ENCODE peak calls at places on chromosomes 2 and 18, in seven cellular contexts. L is breast epithelium, T is endothelial cell of umbilical vein, Q is sigmoid colon, N is H1, Y is transverse colon, D is prostate gland. M is an unnamed sample.

GRCh38 chr18:3508576-3509559 is 58.9 kb downstream of the TGIF1 start:
- DNase-seq in L (no peak), T (no peak), Q (no peak), N (no peak), Y (no peak), D (no peak), M (no peak)

GRCh38 chr2:235944591-235944990 is 223.6 kb downstream of the GBX2 start:
- DNase-seq in L (no peak), T (no peak), Q (peak; percentile 9), N (no peak), Y (no peak), D (no peak), M (no peak)

GRCh38 chr2:229642371-229642770 is 72.0 kb downstream of the DNER start:
- DNase-seq in L (no peak), T (no peak), Q (no peak), N (no peak), Y (peak; percentile 18), D (no peak), M (no peak)

GRCh38 chr2:199092419-199092818 is 365.3 kb downstream of the SATB2 start:
- DNase-seq in L (no peak), T (no peak), Q (no peak), N (no peak), Y (peak; percentile 32), D (no peak), M (no peak)

GRCh38 chr2:13227543-13227942 is 510.8 kb downstream of the TRIB2 start:
- DNase-seq in L (no peak), T (no peak), Q (no peak), N (no peak), Y (no peak), D (no peak), M (no peak)

GRCh38 chr2:167843203-167843602 is 404.2 kb downstream of the STK39 start:
- DNase-seq in L (no peak), T (no peak), Q (no peak), N (no peak), Y (no peak), D (no peak), M (no peak)

GRCh38 chr2:165274698-165275097 is 35.5 kb downstream of the SCN2A start:
- DNase-seq in L (peak; percentile 54), T (no peak), Q (peak; percentile 66), N (no peak), Y (peak; percentile 20), D (peak; percentile 10), M (no peak)

GRCh38 chr2:95158891-95159619 is 593 bp downstream of the ZNF514 start:
- DNase-seq in L (peak; percentile 55), T (peak; percentile 49), Q (peak; percentile 78), N (peak; percentile 61), Y (peak; percentile 44), D (peak; percentile 10), M (peak; percentile 15)

GRCh38 chr2:173990970-173991819 is 26.0 kb upstream of the SP3 start:
- DNase-seq in L (peak; percentile 66), T (peak; percentile 45), Q (peak; percentile 93), N (no peak), Y (peak; percentile 70), D (peak; percentile 56), M (no peak)

GRCh38 chr2:134360750-134361487 is 107.0 kb downstream of the MGAT5 start:
- DNase-seq in L (no peak), T (no peak), Q (no peak), N (no peak), Y (no peak), D (no peak), M (no peak)

GRCh38 chr2:54228945-54229344 is 27.1 kb downstream of the TSPYL6 start:
- DNase-seq in L (no peak), T (no peak), Q (peak; percentile 68), N (no peak), Y (no peak), D (no peak), M (no peak)

GRCh38 chr18:58143391-58143790 is 99.4 kb downstream of the NEDD4L start:
- DNase-seq in L (no peak), T (no peak), Q (no peak), N (no peak), Y (no peak), D (no peak), M (no peak)

GRCh38 chr2:154555700-154556099 is 142.8 kb upstream of the KCNJ3 start:
- DNase-seq in L (no peak), T (no peak), Q (no peak), N (no peak), Y (no peak), D (no peak), M (no peak)

GRCh38 chr2:166112193-166112605 is 15.6 kb downstream of the SCN1A start:
- DNase-seq in L (no peak), T (no peak), Q (no peak), N (no peak), Y (no peak), D (no peak), M (no peak)

GRCh38 chr2:230986520-230987136 is 9.3 kb upstream of the SPATA3 start:
- DNase-seq in L (no peak), T (peak; percentile 5), Q (no peak), N (no peak), Y (no peak), D (no peak), M (no peak)

GRCh38 chr2:128445533-128445900 is 126.8 kb upstream of the HS6ST1 start:
- DNase-seq in L (no peak), T (no peak), Q (peak; percentile 39), N (no peak), Y (no peak), D (no peak), M (no peak)

GRCh38 chr2:44934024-44934423 is 7.5 kb upstream of the SIX3 start:
- DNase-seq in L (no peak), T (no peak), Q (peak; percentile 38), N (peak; percentile 73), Y (no peak), D (no peak), M (no peak)

GRCh38 chr2:152106464-152106863 is 7.6 kb upstream of the CACNB4 start:
- DNase-seq in L (no peak), T (no peak), Q (no peak), N (no peak), Y (no peak), D (no peak), M (no peak)

DNA sequence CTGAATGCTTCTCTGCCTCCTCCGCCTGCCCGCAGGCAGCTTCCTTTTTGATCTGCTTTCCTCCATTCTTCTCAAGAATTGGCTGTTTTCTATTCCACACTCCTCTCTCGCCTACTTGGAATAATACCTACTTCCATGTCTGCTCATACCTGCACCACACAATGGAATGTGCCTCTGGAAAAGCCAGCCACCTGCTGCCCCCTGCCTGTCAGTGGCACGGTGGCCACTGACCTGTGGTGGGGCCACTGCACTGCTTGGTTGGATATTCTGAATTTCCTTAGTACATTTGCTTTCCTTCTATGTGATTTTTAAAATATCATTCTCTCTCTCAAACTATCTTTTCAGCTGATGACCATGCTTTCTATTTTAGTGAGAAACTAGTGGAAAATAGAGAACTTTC is 406.9 kb downstream of the DCDC2C start:
- DNase-seq in L (no peak), T (no peak), Q (no peak), N (no peak), Y (no peak), D (no peak), M (no peak)
- TF ChIP-seq CTCF in L (no peak), T (no peak), Q (no peak), N (peak; percentile 65), Y (no peak), D (no peak), M (no peak)

GRCh38 chr2:70283500-70284191 is 9.9 kb downstream of the SNRPG start:
- DNase-seq in L (no peak), T (no peak), Q (no peak), N (no peak), Y (no peak), D (no peak), M (no peak)

GRCh38 chr2:70282439-70282838 is 11.1 kb downstream of the SNRPG start:
- DNase-seq in L (no peak), T (no peak), Q (no peak), N (no peak), Y (no peak), D (no peak), M (no peak)

DNA sequence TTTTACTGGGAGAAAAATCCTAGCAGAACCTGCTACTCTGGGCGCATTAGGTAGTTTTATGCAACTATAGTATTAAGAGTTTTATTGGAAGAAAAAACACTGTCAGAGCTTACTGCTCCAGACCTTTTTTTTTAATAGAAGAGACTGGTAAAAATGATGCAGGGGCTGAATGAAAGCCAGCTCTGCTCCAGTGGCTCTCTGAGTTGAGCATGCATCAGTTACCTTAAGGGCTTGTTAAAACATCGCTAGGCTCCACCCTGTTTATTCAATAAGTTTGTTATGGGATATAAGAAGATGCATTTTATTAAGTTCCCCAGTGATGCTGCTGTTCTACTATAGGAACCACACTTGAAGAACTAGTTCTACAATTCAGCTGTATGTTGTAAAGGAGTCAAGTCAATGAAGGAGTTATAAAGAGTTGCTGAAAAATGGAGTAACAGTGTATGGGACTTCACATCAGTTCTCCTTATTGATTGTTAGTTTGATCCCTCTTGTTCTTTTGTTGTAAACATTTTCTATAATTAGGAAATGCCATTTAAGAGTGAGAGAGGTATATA is 13.2 kb downstream of the SNRPG start:
- DNase-seq in L (no peak), T (no peak), Q (no peak), N (no peak), Y (no peak), D (no peak), M (no peak)
- TF ChIP-seq POLR2AphosphoS5 in L (no peak), T (peak; percentile 8), Q (no peak), N (no peak), Y (no peak), D (no peak), M (no peak)

GRCh38 chr18:70293166-70293565 is 4.3 kb downstream of the SOCS6 start:
- DNase-seq in L (no peak), T (no peak), Q (no peak), N (no peak), Y (peak; percentile 51), D (no peak), M (no peak)

GRCh38 chr18:70292628-70293027 is 3.8 kb downstream of the SOCS6 start:
- DNase-seq in L (no peak), T (no peak), Q (no peak), N (no peak), Y (peak; percentile 53), D (no peak), M (no peak)

GRCh38 chr18:70290482-70291294 is 1.8 kb downstream of the SOCS6 start:
- DNase-seq in L (no peak), T (no peak), Q (no peak), N (no peak), Y (no peak), D (no peak), M (no peak)

GRCh38 chr18:70289351-70290330 is 796 bp downstream of the SOCS6 start:
- DNase-seq in L (no peak), T (peak; percentile 51), Q (no peak), N (peak; percentile 72), Y (peak; percentile 49), D (peak; percentile 11), M (peak; percentile 33)

GRCh38 chr18:70291295-70291574 is 2.4 kb downstream of the SOCS6 start:
- DNase-seq in L (no peak), T (no peak), Q (no peak), N (no peak), Y (no peak), D (no peak), M (no peak)
- H3K4me3 ChIP-seq in L (peak overlapping the region; percentile 93), T (no peak overlapping the region), Q (no peak overlapping the region), N (no peak overlapping the region), Y (no peak overlapping the region), D (no peak overlapping the region), M (no peak overlapping the region)

DNA sequence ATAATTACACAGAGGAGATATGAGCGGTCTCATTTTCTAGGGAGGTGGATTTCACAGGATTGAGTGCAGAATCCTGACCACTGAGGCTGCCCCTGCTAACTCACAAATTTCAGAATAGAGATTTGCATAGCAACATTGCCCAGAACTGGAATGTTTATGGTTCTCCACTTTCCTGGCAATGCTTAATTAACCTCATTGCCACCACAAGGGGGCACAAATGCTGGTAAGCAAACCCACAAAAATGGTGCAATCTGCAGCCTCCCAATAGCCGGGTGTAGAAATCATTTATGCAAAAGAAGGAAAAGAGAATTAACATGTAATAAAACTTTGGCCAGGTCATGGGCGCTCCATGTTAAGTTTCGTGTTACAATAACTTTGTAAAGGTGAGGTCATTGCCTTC is 112.4 kb downstream of the CYRIA start:
- DNase-seq in L (no peak), T (peak; percentile 51), Q (no peak), N (peak; percentile 51), Y (peak; percentile 12), D (peak; percentile 21), M (peak; percentile 5)
- TF ChIP-seq CTCF in L (no peak), T (peak; percentile 71), Q (no peak), N (peak; percentile 33), Y (peak; percentile 50), D (peak; percentile 40), M (peak; percentile 26)